ENCODE peak calls at places on chromosomes 16 and 17, in nine cellular contexts. Q is fibroblast of pulmonary artery, W is RWPE1, M is fibroblast of mammary gland, S is GM06990, T is cardiac fibroblast, N is DND-41, L is activated B cell treated with CpG ODN at 0.5 μM for 24 hours, X is AG04450. U is an unnamed sample.
A peak's percentile ranks its signal among the peaks of the same experiment; 100 is the strongest.

GRCh38 chr16:28986492-28986891 is 1.6 kb downstream of the LAT start:
- DNase-seq in W (no peak), S (no peak), T (no peak), L (no peak), N (no peak), M (no peak), X (no peak), Q (no peak), U (no peak)

GRCh38 chr17:70913086-70913485 is 743.8 kb downstream of the KCNJ2 start:
- DNase-seq in T (peak; percentile 77), M (peak; percentile 38), N (no peak), Q (peak; percentile 84), S (no peak), X (no peak), L (no peak), W (no peak), U (no peak)

GRCh38 chr16:26396511-26397235 is 670.1 kb upstream of the C16orf82 start:
- DNase-seq in Q (no peak), T (no peak), N (no peak), M (no peak), X (no peak), W (no peak), S (no peak), L (no peak), U (no peak)

GRCh38 chr16:85055503-85056210 is 28.1 kb downstream of the KIAA0513 start:
- DNase-seq in X (no peak), T (peak; percentile 71), S (peak; percentile 64), N (peak; percentile 77), Q (peak; percentile 64), L (no peak), W (no peak), M (peak; percentile 64), U (peak; percentile 47)

GRCh38 chr17:56029980-56030624 is 123.2 kb upstream of the ANKFN1 start:
- DNase-seq in S (no peak), N (no peak), L (no peak), W (no peak), M (no peak), X (no peak), T (no peak), Q (no peak), U (no peak)

GRCh38 chr17:62823111-62823895 is 15.2 kb upstream of the MARCHF10 start:
- DNase-seq in S (no peak), W (no peak), T (no peak), X (no peak), N (no peak), M (peak; percentile 74), Q (peak; percentile 38), L (no peak), U (no peak)

GRCh38 chr16:81310045-81310644 is 4.6 kb upstream of the GAN start:
- DNase-seq in M (no peak), W (no peak), L (no peak), S (no peak), X (no peak), Q (no peak), N (no peak), T (no peak), U (no peak)

GRCh38 chr16:85833540-85833914 is 34.0 kb downstream of the COX4I1 start:
- DNase-seq in M (no peak), L (no peak), S (no peak), X (no peak), Q (no peak), N (no peak), W (no peak), T (no peak), U (no peak)

GRCh38 chr17:10698116-10698818 is 873 bp downstream of the ADPRM start:
- DNase-seq in N (peak; percentile 21), X (no peak), L (no peak), T (peak; percentile 44), Q (peak; percentile 24), S (no peak), W (peak; percentile 11), M (peak; percentile 63), U (no peak)

GRCh38 chr17:81930142-81931125 is 2.9 kb upstream of the MAFG start:
- DNase-seq in Q (no peak), T (no peak), W (no peak), M (no peak), X (no peak), S (no peak), L (no peak), N (no peak), U (no peak)

GRCh38 chr17:78734841-78735641 is 47.0 kb downstream of the CYTH1 start:
- DNase-seq in W (no peak), Q (no peak), N (no peak), T (no peak), X (no peak), S (no peak), L (peak; percentile 39), M (no peak), U (no peak)

GRCh38 chr17:82837586-82838320 is 2.1 kb downstream of the ZNF750 start:
- DNase-seq in W (no peak), M (no peak), Q (no peak), N (no peak), S (no peak), X (no peak), L (no peak), T (no peak), U (no peak)

GRCh38 chr17:77741109-77741508 is 217.4 kb upstream of the TNRC6C start:
- DNase-seq in X (no peak), M (no peak), N (no peak), Q (no peak), L (no peak), W (no peak), T (no peak), S (no peak), U (peak; percentile 57)

GRCh38 chr17:80036715-80037477 is 454 bp downstream of the CCDC40 start:
- DNase-seq in X (no peak), S (no peak), L (no peak), N (peak; percentile 35), M (no peak), Q (peak; percentile 24), T (peak; percentile 46), W (no peak), U (peak; percentile 1)

GRCh38 chr17:80034654-80034976 is 1.1 kb downstream of the TBC1D16 start:
- DNase-seq in M (no peak), L (no peak), W (no peak), S (no peak), N (no peak), T (no peak), Q (no peak), X (no peak), U (no peak)

GRCh38 chr17:80034977-80035686 is 540 bp downstream of the TBC1D16 start:
- DNase-seq in M (peak; percentile 41), L (no peak), T (peak; percentile 38), S (no peak), Q (peak; percentile 39), W (peak; percentile 41), N (peak; percentile 47), X (no peak), U (peak; percentile 64)

GRCh38 chr17:80035687-80035936 is at the start of gene TBC1D16:
- DNase-seq in W (no peak), M (no peak), L (no peak), N (no peak), X (no peak), S (no peak), T (no peak), Q (no peak), U (no peak)

DNA sequence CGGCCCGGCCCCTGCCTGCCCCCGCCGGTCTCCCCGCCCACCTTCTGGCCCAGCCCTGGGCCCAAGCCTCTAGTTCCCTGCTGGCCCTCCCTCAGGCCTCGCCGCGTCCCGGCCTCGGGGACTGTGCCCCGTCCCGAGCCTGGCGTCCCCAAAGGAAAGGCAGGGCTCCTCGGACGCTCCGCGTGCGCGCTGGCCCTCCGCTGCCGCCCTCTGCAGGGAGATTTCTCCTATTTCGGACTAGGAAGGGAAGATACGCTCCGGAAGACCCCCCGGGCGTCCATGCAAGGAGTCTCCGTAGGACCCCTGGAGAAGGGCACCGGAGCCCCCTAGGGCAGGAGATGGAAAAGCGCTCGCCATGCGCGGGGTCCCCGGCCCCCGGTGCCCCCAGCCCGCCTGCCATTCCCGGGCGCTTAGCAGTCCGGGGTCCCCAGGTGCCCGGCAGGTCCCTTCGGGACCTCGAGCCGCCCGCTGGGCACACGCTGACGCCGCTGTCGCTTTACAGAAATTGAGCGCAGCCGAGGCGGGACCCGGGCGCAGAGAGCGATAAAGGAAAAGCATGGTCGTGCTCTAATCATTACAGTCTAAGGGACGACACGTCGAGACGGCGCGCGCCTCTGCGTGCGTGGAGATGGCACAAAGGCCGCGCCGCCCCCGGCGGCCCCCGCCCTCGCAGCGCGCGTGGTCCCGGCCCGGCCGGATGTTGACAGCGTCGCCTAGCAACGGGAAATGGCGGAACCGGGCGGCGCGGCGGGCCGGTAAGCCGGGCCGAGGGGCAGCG is at the start of gene CCDC40:
- DNase-seq in W (peak; percentile 87), S (peak; percentile 68), N (peak; percentile 76), Q (peak; percentile 73), M (peak; percentile 58), X (no peak), L (peak; percentile 80), T (peak; percentile 80), U (peak; percentile 74)
- TF ChIP-seq CTCF in W (no peak), S (peak; percentile 35), N (peak; percentile 35), Q (no peak), M (no peak), X (no peak), L (no peak), T (no peak), U (peak; percentile 25)

DNA sequence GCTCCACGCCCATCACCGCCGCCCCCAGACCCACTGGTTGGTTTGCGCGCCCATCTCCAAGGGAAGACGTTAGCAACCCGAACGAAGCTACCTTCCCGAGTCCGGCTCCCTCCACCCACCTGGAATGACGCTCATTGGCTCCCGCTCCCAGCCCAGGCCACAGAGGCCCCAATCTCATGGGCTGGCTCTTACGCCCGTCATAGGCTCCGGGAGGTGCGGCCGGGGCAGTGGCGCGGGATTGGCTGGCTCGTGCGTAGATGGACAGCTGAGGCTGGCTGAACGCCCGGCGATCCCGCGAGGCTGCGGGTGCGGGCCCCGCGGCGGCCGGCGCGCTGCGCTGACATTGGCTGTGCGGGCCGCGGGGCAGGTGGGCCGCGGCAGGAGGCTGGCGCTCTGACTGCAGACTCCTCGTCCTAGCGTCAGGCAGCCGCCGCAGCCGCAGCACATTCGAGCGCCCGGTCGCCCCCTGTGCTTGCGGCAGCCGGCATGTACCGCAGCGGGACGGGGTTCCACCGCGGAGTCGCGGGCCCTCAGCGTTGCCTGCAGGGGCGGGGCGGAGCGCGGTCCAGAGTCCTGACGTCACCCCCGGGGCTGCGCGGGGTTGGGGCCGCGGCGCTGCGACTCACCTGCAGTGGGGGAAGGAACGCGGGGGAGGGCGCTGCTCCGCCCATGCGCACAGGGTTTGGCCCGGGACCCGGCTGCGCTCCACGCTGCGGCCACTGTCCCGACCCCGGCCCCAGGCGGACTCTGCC is 453 bp upstream of the MYH10 start:
- DNase-seq in L (peak; percentile 78), N (peak; percentile 99), S (peak; percentile 95), T (peak; percentile 100), Q (peak; percentile 100), M (peak; percentile 99), X (peak; percentile 100), W (peak; percentile 100), U (peak; percentile 73)
- TF ChIP-seq CTCF in L (no peak), N (peak; percentile 38), S (peak; percentile 20), T (no peak), Q (no peak), M (no peak), X (peak; percentile 9), W (no peak), U (no peak)

GRCh38 chr17:54891176-54891821 is 9.4 kb upstream of the TOM1L1 start:
- DNase-seq in S (no peak), W (peak; percentile 82), N (peak; percentile 6), M (peak; percentile 74), Q (peak; percentile 76), T (peak; percentile 76), L (no peak), X (peak; percentile 57), U (no peak)
- TF ChIP-seq CTCF in S (peak; percentile 29), W (peak; percentile 54), N (peak; percentile 46), M (peak; percentile 42), Q (peak; percentile 43), T (peak; percentile 27), L (no peak), X (peak; percentile 56), U (no peak)

GRCh38 chr17:64615025-64615677 is 47.0 kb downstream of the SMURF2 start:
- DNase-seq in N (no peak), L (no peak), S (no peak), T (peak; percentile 74), W (no peak), X (peak; percentile 45), Q (peak; percentile 78), M (peak; percentile 57), U (no peak)
- TF ChIP-seq CTCF in N (no peak), L (no peak), S (no peak), T (no peak), W (no peak), X (no peak), Q (no peak), M (no peak), U (no peak)

U was measured in CD8-positive, alpha-beta T cell.